ENCODE peak calls at places on chromosome 6, in four cellular contexts. C is GM12878, N is IMR-90, Q is K562. W is an unnamed sample.

GRCh38 chr6:110878751-110879539 is 4.4 kb downstream of the AMD1 start:
- DNase-seq in N (peak), Q (peak), C (no peak), W (peak)

GRCh38 chr6:47852727-47853126 is 70.9 kb downstream of the OPN5 start:
- DNase-seq in N (no peak), C (no peak), Q (no peak), W (no peak)

GRCh38 chr6:168956884-168957730 is 296.5 kb downstream of the THBS2 start:
- DNase-seq in Q (peak), C (no peak), N (peak), W (peak)

GRCh38 chr6:79818471-79818870 is 128.9 kb downstream of the ELOVL4 start:
- DNase-seq in C (no peak), Q (no peak), N (no peak), W (no peak)

GRCh38 chr6:169316651-169317050 is 63.0 kb upstream of the THBS2 start:
- DNase-seq in N (no peak), Q (no peak), C (no peak), W (no peak)

GRCh38 chr6:78598966-78599365 is 268.4 kb upstream of the IRAK1BP1 start:
- DNase-seq in C (no peak), Q (no peak), N (peak), W (peak)

GRCh38 chr6:150830409-150831165 is 34.9 kb upstream of the MTHFD1L start:
- DNase-seq in Q (no peak), C (no peak), N (peak), W (no peak)

GRCh38 chr6:108846628-108847027 is 1.6 kb upstream of the ARMC2 start:
- DNase-seq in Q (no peak), C (no peak), N (no peak), W (no peak)

DNA sequence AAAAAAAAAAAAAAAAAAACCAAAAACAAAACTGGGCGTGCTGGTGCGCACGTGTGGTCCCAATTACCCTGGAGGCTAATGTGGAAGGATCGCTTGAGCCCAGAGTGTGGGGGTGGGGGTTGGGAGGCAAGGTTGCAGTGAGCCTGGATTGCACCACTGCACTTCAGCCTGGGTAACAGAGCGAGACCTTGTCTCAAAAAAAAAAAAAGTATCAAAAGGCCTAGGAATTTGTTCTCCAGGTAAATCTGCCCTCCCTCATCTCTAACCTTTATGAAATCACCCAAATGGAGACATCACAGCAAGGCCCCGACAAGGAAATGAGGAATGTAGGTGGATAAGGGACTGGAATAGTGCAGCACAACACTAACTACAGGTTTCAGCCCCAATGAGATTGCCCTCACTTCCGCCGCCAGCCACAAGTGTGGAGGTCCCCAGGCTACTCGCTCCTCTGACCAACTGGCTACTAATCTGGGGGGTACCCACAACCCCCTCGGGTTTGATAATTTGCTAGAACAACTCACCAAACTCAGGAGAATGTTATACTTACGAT is 36.8 kb upstream of the DDR1 start:
- DNase-seq in Q (no peak), N (no peak), C (no peak), W (no peak)
- TF ChIP-seq RFX5 in Q (no peak), N (no peak), C (no peak), W (no peak)

GRCh38 chr6:35152067-35152707 is 11.0 kb upstream of the TCP11 start:
- DNase-seq in N (no peak), C (no peak), Q (no peak), W (peak)
- TF ChIP-seq ELK1 in N (no peak), C (no peak), Q (no peak), W (no peak)

GRCh38 chr6:5084192-5084786 is 852 bp upstream of the PPP1R3G start:
- DNase-seq in N (no peak), Q (peak), C (no peak), W (no peak)
- TF ChIP-seq RFX5 in N (no peak), Q (no peak), C (no peak), W (no peak)

DNA sequence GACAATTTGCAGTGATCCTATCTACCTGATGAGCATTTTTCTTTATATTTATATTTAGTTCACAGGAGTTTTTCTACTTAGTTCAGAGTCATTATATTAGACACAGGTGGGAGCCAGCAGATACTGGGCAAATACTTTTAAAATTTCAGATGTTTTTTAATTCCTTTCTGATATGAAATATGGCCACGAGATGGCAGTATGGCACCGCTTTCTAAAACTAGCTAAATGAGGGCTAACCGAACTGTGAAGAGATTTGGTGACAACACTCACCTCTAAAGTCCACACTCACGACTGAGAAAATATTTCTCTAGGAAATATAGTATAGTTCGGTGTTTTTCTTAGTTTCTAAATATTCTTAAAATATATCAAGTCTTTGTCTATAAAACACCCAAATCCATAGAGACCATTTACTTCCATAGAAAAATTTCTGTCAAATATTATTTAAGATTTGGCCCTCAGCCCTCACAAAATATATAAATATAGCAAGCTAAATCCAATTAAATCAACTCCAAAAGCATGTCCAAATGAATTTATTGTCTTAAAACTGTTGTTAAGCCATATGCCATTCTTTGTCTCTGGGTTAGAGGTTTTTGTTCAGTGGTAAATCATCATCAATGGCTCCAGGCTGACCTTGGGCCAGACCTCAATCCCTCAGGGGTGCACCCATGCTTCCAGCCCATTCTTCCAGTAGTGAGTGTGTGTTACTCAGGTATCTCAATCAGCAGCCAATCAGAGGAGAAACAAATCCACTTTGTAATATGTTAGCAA is 63.6 kb downstream of the HUS1B start:
- DNase-seq in C (peak), N (peak), Q (peak), W (peak)
- TF ChIP-seq ELK1 in C (no peak), N (no peak), Q (no peak), W (no peak)

DNA sequence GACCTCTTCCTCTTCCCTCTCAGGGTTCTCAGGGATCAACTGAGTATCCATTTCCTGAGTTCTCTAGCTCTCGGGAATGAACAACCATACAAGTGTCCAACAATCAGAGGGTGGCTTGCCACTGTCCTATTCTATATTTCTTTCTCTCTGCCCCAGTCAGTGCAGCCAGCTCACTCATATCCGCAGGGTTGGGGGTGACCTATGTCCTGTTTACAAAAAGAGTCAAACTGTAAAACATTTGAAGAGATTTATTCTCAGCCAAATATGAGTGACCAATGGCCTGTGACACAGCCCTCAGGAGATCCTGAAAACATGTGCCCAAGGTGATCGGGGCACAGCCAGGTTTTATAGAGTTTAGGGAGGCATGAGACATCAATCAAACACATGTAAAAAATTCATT is 10.8 kb upstream of the BTN3A2 start:
- DNase-seq in N (no peak), Q (no peak), C (no peak), W (no peak)
- TF ChIP-seq RFX5 in N (no peak), Q (no peak), C (no peak), W (no peak)

GRCh38 chr6:136788069-136788902 is 4.0 kb downstream of the MAP3K5 start:
- DNase-seq in C (no peak), Q (no peak), N (peak), W (no peak)

GRCh38 chr6:136784910-136785746 is 7.1 kb downstream of the MAP3K5 start:
- DNase-seq in C (no peak), N (no peak), Q (peak), W (no peak)

GRCh38 chr6:136787726-136788068 is 4.6 kb downstream of the MAP3K5 start:
- DNase-seq in C (no peak), N (no peak), Q (no peak), W (no peak)

GRCh38 chr6:136784271-136784664 is 8.0 kb downstream of the MAP3K5 start:
- DNase-seq in Q (no peak), N (no peak), C (no peak), W (no peak)

GRCh38 chr6:136786708-136787107 is 5.6 kb downstream of the MAP3K5 start:
- DNase-seq in C (no peak), Q (no peak), N (no peak), W (no peak)
- TF ChIP-seq ELK1 in C (no peak), Q (no peak), N (no peak), W (no peak)

GRCh38 chr6:49463612-49463967 is 420 bp downstream of the CENPQ start:
- DNase-seq in C (no peak), N (no peak), Q (no peak), W (no peak)

GRCh38 chr6:49462927-49463611 is at the start of the genes CENPQ and MMUT:
- DNase-seq in N (peak), Q (peak), C (peak), W (peak)

GRCh38 chr6:49462599-49462926 is 490 bp downstream of the MMUT start:
- DNase-seq in Q (peak), C (no peak), N (no peak), W (no peak)

GRCh38 chr6:49462071-49462470 is 982 bp downstream of the MMUT start:
- DNase-seq in C (no peak), Q (peak), N (peak), W (no peak)

DNA sequence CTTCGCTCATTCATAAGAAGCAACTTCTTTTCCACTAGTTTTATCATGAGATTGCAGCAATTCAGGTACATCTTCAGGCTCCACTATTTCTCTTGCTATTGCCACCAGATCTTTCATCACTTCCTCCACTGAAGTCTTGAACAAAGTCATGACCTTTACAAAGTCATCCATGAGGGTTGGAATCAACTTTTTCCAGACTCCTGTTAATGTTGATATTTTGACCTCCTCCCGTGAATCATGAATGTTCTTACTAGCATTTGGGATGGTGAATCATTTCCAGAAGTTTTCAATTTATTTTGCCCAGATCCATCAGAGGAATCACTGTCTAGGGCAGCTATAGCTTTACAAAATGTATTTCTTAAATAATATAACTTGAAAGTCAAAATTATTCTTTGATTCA is 1.5 kb downstream of the CENPQ start:
- DNase-seq in C (no peak), N (no peak), Q (no peak), W (no peak)
- TF ChIP-seq RFX5 in C (no peak), N (no peak), Q (no peak), W (no peak)